ENCODE peak calls at places on chromosomes 2 and 18, in six cellular contexts. Q, N, A, I, J and U are unnamed samples.

GRCh38 chr2:50720695-50721314 is 311.1 kb downstream of the NRXN1 start:
- DNase-seq in Q (peak), N (no peak), A (peak), I (no peak), J (no peak), U (no peak)

GRCh38 chr2:30073523-30073922 is 73.3 kb upstream of the YPEL5 start:
- DNase-seq in Q (no peak), N (no peak), A (no peak), I (no peak), J (no peak), U (no peak)

GRCh38 chr2:146467425-146467824 is 1377.4 kb upstream of the ACVR2A start:
- DNase-seq in Q (no peak), N (no peak), A (no peak), I (no peak), J (no peak), U (no peak)

GRCh38 chr2:216992056-216992455 is 132.2 kb upstream of the TNP1 start:
- DNase-seq in Q (no peak), N (no peak), A (no peak), I (peak), J (no peak), U (no peak)

GRCh38 chr2:236644502-236644911 is 74.9 kb downstream of the ACKR3 start:
- DNase-seq in Q (no peak), N (no peak), A (no peak), I (no peak), J (no peak), U (no peak)

GRCh38 chr2:191063584-191063983 is 49.6 kb upstream of the STAT1 start:
- DNase-seq in Q (no peak), N (no peak), A (no peak), I (no peak), J (no peak), U (no peak)

GRCh38 chr18:42107287-42108045 is 152.4 kb downstream of the PIK3C3 start:
- DNase-seq in Q (no peak), N (no peak), A (no peak), I (no peak), J (no peak), U (no peak)

GRCh38 chr2:19837235-19837766 is 64.5 kb downstream of the TTC32 start:
- DNase-seq in Q (peak), N (no peak), A (no peak), I (no peak), J (no peak), U (no peak)

GRCh38 chr2:120880381-120880780 is 144.7 kb downstream of the GLI2 start:
- DNase-seq in Q (no peak), N (no peak), A (no peak), I (no peak), J (no peak), U (no peak)

GRCh38 chr18:74896390-74896991 is 298.8 kb downstream of the ZNF407 start:
- DNase-seq in Q (peak), N (no peak), A (peak), I (no peak), J (peak), U (peak)

GRCh38 chr2:18829331-18829902 is 240.0 kb upstream of the NT5C1B start:
- DNase-seq in Q (no peak), N (no peak), A (peak), I (no peak), J (no peak), U (no peak)

GRCh38 chr2:216878072-216878471 is 18.2 kb upstream of the TNP1 start:
- DNase-seq in Q (no peak), N (no peak), A (no peak), I (no peak), J (no peak), U (no peak)

GRCh38 chr2:133532919-133533318 is 35.3 kb downstream of the NCKAP5 start:
- DNase-seq in Q (no peak), N (peak), A (no peak), I (no peak), J (no peak), U (no peak)

GRCh38 chr18:79980585-79980984 is 7.8 kb downstream of the TXNL4A start:
- DNase-seq in Q (no peak), N (no peak), A (no peak), I (no peak), J (no peak), U (no peak)

GRCh38 chr2:102141915-102142828 is at the start of gene IL1R1:
- DNase-seq in Q (peak), N (peak), A (peak), I (peak), J (peak), U (peak)

GRCh38 chr2:235077046-235077445 is 125.2 kb downstream of the SH3BP4 start:
- DNase-seq in Q (no peak), N (no peak), A (no peak), I (no peak), J (no peak), U (no peak)

GRCh38 chr2:132562245-132562644 is 107.8 kb downstream of the LYPD1 start:
- DNase-seq in Q (no peak), N (no peak), A (no peak), I (no peak), J (no peak), U (no peak)

GRCh38 chr2:77336013-77336412 is 186.2 kb downstream of the LRRTM4 start:
- DNase-seq in Q (no peak), N (no peak), A (no peak), I (no peak), J (no peak), U (no peak)

GRCh38 chr2:238202326-238203103 is 980 bp downstream of the ILKAP start:
- DNase-seq in Q (no peak), N (peak), A (no peak), I (no peak), J (peak), U (no peak)

GRCh38 chr2:9796056-9796792 is 47.0 kb upstream of the TAF1B start:
- DNase-seq in Q (no peak), N (no peak), A (no peak), I (no peak), J (no peak), U (no peak)

GRCh38 chr2:229270551-229271410 is at the start of gene PID1:
- DNase-seq in Q (peak), N (peak), A (peak), I (peak), J (no peak), U (peak)

GRCh38 chr2:196059491-196059960 is 9.1 kb downstream of the DNAH7 start:
- DNase-seq in Q (no peak), N (no peak), A (no peak), I (no peak), J (no peak), U (peak)